ENCODE peak calls at places on chromosomes 6 and 20, in five cellular contexts. U, Q, N, F and P are unnamed samples.

GRCh38 chr20:10673831-10674683 is at the start of gene JAG1:
- DNase-seq in N (peak), U (peak), F (peak), Q (peak), P (peak)

GRCh38 chr20:2911200-2911599 is 37.9 kb downstream of the PTPRA start:
- DNase-seq in F (no peak), N (no peak), U (peak), Q (no peak), P (no peak)

GRCh38 chr6:129368970-129369369 is 341.0 kb downstream of the ARHGAP18 start:
- DNase-seq in F (no peak), Q (no peak), N (no peak), U (no peak), P (no peak)

GRCh38 chr6:164346631-164347030 is 932.1 kb downstream of the QKI start:
- DNase-seq in N (no peak), Q (no peak), F (no peak), U (no peak), P (no peak)

GRCh38 chr20:48727226-48727625 is 100.6 kb downstream of the PREX1 start:
- DNase-seq in N (no peak), F (no peak), U (no peak), Q (no peak), P (no peak)

GRCh38 chr6:55175078-55175777 is 913 bp downstream of the HCRTR2 start:
- DNase-seq in U (no peak), F (no peak), Q (no peak), N (peak), P (peak)

GRCh38 chr20:57617079-57617795 is 3.0 kb downstream of the ZBP1 start:
- DNase-seq in U (no peak), N (no peak), Q (no peak), F (no peak), P (no peak)

GRCh38 chr20:25361287-25361683 is 29.4 kb downstream of the ABHD12 start:
- DNase-seq in N (no peak), Q (no peak), F (no peak), U (peak), P (no peak)

GRCh38 chr6:40807484-40807883 is 220.3 kb upstream of the LRFN2 start:
- DNase-seq in N (no peak), F (no peak), U (peak), Q (peak), P (no peak)

GRCh38 chr6:139927236-139927635 is 552.8 kb upstream of the CITED2 start:
- DNase-seq in F (no peak), Q (peak), N (no peak), U (no peak), P (no peak)
- H3K14ac ChIP-seq in F (no peak), Q (no peak), N (no peak), U (no peak), P (no peak)

GRCh38 chr6:73657201-73657600 is 3.4 kb upstream of the SLC17A5 start:
- DNase-seq in Q (no peak), F (no peak), N (no peak), U (peak), P (no peak)
- H2BK12ac ChIP-seq in Q (no peak), F (no peak), N (no peak), U (no peak), P (no peak)

DNA sequence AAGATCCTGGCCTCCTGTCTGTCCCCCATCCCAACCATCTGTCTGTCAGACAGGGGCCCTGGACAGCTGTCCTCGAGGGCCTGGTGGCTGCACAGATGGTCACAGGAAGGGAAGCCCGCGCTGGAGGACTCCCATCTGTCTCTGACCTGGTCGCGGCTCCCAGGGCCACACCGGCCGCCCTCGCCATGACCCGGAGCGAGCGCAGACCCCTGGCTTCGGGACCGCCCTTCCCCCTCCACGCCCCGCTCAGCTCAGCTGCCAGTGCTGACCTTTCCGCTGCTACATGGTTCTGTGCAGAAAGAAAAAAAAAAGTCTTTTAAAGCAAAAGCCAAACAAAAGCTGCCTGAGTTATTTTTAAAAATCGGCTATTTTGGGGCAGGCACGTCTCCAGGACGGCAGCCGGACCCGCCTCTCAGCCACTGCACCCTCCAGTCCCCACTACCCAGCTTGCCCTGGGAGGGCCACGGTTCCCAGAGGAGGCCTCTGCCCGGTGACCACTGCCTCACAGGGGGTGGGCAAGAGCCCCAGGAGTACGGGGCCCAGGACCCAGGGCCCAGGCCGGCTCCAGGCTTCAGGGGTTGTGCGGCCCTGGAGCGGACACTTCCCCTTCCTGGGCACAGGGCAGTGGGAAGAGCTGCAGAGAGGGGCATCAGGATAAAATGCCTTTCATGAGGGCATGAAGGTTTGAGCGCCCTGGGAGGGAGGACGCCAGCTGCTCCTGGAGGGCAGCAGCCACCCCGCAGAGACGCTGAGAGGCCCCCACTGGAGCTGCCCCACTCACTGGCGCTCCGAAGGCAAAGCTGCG is 10.8 kb downstream of the LAMA5 start:
- DNase-seq in N (no peak), F (no peak), Q (no peak), U (no peak), P (no peak)
- H2BK5ac ChIP-seq in N (no peak), F (peak), Q (peak), U (no peak), P (peak)

DNA sequence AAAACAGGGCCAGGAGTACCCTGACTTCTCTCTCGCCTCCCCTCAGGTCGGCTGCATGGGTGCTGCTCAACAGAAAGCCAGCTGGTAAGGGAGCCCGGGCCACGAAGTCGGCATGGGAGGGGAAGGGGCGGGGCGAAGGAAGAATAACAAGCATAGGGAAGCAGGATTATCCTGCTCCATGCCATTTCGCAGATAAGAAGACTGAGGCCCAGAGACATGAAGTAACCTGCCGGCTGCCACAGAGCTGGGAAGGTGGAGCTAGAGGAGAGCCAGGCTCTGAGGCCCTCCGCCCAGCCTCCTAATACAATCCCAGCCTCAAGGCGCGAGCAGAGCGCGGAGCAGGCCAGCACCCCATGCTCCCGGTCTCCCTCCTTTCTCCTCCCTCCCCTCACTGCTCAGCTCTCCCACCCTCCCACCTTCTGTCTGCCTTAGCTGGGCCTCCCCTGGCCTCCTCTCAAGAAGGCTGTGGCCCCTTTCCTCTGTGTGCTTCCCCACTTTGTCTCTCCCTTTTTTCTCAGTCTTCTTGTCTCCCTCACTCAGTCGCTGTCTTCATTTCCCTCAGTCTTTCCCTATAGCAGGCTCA is 13.2 kb upstream of the HMGA1 start:
- DNase-seq in N (no peak), F (no peak), U (peak), Q (no peak), P (peak)
- H3K14ac ChIP-seq in N (no peak), F (peak), U (peak), Q (no peak), P (no peak)

DNA sequence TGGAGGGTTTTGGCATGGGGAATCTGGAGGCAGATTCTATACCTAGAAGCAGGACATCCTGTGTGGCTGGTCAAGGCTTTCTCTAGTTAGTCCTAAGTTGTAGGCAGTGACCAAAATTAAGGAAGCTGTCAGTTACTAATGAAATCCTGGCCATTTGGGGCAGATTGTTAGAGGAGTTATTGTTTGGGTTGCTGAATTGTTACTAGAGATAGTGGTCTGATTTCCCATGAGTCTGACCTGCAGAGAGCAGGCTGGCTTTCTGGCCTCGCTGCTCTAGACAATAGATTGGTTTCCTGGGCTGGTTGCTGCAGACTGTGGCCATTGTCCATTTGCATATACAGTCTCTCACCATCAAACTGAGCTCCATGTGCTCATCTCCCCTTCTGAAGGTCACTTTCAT is 205.0 kb upstream of the SASH1 start:
- DNase-seq in Q (no peak), U (no peak), F (no peak), N (no peak), P (no peak)
- H2BK12ac ChIP-seq in Q (no peak), U (no peak), F (no peak), N (no peak), P (no peak)

GRCh38 chr6:149336529-149336928 is 19.0 kb downstream of the TAB2 start:
- DNase-seq in F (no peak), N (no peak), Q (no peak), U (peak), P (no peak)

GRCh38 chr6:149334201-149334600 is 16.7 kb downstream of the TAB2 start:
- DNase-seq in U (no peak), Q (peak), F (no peak), N (no peak), P (no peak)

GRCh38 chr6:149332602-149333311 is 15.2 kb downstream of the TAB2 start:
- DNase-seq in U (no peak), F (no peak), N (no peak), Q (no peak), P (no peak)

GRCh38 chr6:149335924-149336323 is 18.4 kb downstream of the TAB2 start:
- DNase-seq in F (no peak), Q (peak), N (no peak), U (peak), P (no peak)

DNA sequence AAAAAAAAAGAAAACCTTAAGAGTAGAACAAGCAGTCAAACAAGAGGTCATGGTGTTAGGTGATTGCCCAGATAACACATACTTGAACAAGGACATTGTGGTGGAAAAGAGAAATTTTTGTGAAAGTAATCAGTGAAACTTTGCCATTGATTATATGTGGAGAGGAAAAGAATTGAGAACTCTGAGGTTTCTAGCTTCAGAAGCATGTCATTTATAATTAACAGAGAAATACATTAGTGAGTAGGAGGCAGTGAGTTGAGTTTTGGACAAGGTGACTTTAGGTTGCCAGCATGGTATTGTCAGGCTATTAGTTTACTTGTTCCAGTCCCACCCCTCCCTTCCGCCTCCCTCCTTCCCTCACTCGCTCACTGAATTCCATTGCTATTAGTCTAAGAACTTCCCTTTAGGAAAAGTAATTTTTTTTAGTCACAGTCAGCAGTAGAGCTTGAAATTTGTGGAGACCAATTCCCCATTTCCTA is 17.2 kb downstream of the TAB2 start:
- DNase-seq in U (peak), Q (peak), F (no peak), N (no peak), P (no peak)
- H2BK5ac ChIP-seq in U (no peak), Q (no peak), F (no peak), N (no peak), P (no peak)

DNA sequence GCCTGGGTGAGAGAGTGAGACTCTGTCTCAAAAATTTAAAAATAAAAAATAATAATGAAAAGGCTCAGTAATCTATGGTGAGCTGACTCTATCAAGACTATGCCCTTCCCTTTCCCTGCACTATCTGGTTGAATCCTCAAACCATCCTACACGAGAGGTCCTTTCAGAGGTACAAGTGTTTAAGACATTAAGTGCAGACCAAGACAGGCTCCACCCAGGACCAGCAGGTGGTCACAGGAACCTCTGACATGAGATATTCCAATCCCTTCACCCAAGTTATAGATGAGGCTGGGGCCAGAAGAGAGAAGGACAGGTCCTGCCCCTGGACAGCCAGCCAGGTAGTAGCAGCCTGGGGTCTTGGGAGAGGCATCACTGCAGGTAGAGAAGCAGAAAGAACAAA is 182.6 kb downstream of the NFATC2 start:
- DNase-seq in F (no peak), N (no peak), Q (no peak), U (no peak), P (no peak)
- H3K14ac ChIP-seq in F (no peak), N (no peak), Q (no peak), U (no peak), P (no peak)